ENCODE peak calls at places on chromosome 1, in four cellular contexts. One of them, this sample, is unnamed.

GRCh38 chr1:83905315-83905907 is 93.5 kb downstream of the TTLL7 start:
- DNase-seq in sigmoid colon: no peak
- DNase-seq in neural progenitor cell: peak
- DNase-seq in testis: no peak
- DNase-seq in this sample: no peak

GRCh38 chr1:6832789-6833188 is 47.5 kb downstream of the CAMTA1 start:
- DNase-seq in sigmoid colon: no peak
- DNase-seq in neural progenitor cell: no peak
- DNase-seq in testis: no peak
- DNase-seq in this sample: no peak

GRCh38 chr1:241675983-241676382 is 23.9 kb downstream of the WDR64 start:
- DNase-seq in sigmoid colon: no peak
- DNase-seq in neural progenitor cell: no peak
- DNase-seq in testis: no peak
- DNase-seq in this sample: no peak

GRCh38 chr1:93629101-93630059 is 52.3 kb downstream of the BCAR3 start:
- DNase-seq in sigmoid colon: no peak
- DNase-seq in neural progenitor cell: peak
- DNase-seq in testis: peak
- DNase-seq in this sample: no peak

GRCh38 chr1:55958498-55958897 is 620.9 kb downstream of the PLPP3 start:
- DNase-seq in sigmoid colon: no peak
- DNase-seq in neural progenitor cell: no peak
- DNase-seq in testis: no peak
- DNase-seq in this sample: no peak

GRCh38 chr1:50422946-50423669 is at the start of gene DMRTA2:
- DNase-seq in sigmoid colon: no peak
- DNase-seq in neural progenitor cell: peak
- DNase-seq in testis: no peak
- DNase-seq in this sample: no peak

GRCh38 chr1:24323281-24323680 is 4.1 kb downstream of the GRHL3 start:
- DNase-seq in sigmoid colon: no peak
- DNase-seq in neural progenitor cell: no peak
- DNase-seq in testis: no peak
- DNase-seq in this sample: no peak

GRCh38 chr1:189103956-189104355 is 1373.7 kb downstream of the BRINP3 start:
- DNase-seq in sigmoid colon: no peak
- DNase-seq in neural progenitor cell: no peak
- DNase-seq in testis: no peak
- DNase-seq in this sample: no peak

GRCh38 chr1:175498002-175498401 is 245.4 kb downstream of the TNR start:
- DNase-seq in sigmoid colon: no peak
- DNase-seq in neural progenitor cell: no peak
- DNase-seq in testis: no peak
- DNase-seq in this sample: no peak

DNA sequence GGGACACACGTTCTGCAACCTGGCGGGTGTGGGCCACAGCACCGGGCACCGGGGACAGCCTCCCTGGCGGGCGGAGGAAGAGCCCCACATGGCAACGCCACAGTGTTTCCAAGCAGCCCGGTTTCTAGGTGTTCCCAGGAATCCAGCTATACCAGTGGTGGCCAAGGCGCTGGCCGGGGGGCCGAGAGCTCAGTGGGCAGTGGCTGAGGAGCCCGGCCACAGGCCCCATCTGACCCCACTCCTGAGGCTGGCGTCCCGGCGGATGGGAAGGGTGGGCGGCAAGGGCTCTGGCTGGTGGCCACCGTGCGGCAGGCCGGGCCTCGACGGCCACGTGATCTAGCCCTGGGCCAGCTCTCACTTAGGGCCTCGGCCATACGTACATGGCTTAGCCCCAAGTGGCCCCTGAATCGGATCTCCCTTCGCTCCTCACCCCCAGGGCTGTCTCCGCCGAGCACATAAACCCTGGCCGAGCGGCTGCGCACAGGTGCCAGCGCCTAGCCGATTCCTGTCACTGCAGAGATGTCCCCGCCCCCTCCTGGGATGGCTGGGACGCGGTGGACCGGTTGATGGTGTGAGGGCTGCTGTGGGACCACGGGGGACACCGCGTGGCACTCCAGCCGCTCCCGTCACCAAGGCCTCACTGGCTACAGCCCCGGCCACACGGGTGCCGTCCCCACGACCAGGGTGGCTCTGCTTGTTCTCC is 68.6 kb downstream of the MORN1 start:
- DNase-seq in sigmoid colon: no peak
- DNase-seq in neural progenitor cell: no peak
- DNase-seq in testis: no peak
- DNase-seq in this sample: no peak
- H3K4me3 ChIP-seq in sigmoid colon: no peak
- H3K4me3 ChIP-seq in neural progenitor cell: no peak
- H3K4me3 ChIP-seq in testis: no peak
- H3K4me3 ChIP-seq in this sample: no peak

GRCh38 chr1:243819438-243819839 is 30.6 kb downstream of the AKT3 start:
- DNase-seq in sigmoid colon: no peak
- DNase-seq in neural progenitor cell: peak
- DNase-seq in testis: no peak
- DNase-seq in this sample: no peak
- TF ChIP-seq CTCF in sigmoid colon: no peak
- TF ChIP-seq CTCF in neural progenitor cell: peak
- TF ChIP-seq CTCF in testis: no peak
- TF ChIP-seq CTCF in this sample: no peak

GRCh38 chr1:99992044-99992722 is 22.4 kb downstream of the SLC35A3 start:
- DNase-seq in sigmoid colon: no peak
- DNase-seq in neural progenitor cell: no peak
- DNase-seq in testis: no peak
- DNase-seq in this sample: no peak
- H3K4me3 ChIP-seq in sigmoid colon: no peak
- H3K4me3 ChIP-seq in neural progenitor cell: no peak
- H3K4me3 ChIP-seq in testis: no peak
- H3K4me3 ChIP-seq in this sample: no peak

DNA sequence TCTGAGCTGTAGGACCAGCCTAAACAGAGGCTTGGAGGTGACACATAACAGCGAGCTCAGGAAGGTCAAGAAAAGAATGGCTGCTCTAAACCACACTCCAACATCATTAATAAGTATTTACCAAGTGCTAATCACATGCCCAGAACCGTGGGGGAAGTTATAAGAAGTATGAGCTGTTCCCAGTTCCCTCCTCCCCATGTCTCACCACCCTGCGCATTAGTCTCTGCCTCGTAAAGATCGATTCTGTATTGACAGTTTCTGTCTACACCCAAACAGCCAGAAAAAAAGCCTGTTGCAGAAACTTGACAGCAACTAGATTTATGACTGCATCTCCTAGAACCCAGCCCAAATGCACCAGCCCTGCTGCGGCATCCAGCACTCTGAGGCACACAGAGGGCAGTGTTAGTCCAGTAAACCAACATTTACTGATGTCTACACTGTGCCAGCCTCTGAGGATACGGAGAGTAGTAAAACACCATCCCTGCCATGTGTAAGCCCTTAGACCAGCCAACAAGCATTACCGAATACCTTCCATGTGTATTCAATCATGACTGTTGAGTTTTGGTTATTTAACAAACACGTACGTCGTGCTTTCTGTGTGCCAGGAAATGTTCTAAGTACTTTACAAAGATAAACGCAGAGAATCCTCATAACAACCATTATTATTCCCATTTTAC is 63.6 kb upstream of the ZBTB40 start:
- DNase-seq in sigmoid colon: no peak
- DNase-seq in neural progenitor cell: no peak
- DNase-seq in testis: no peak
- DNase-seq in this sample: peak
- TF ChIP-seq CTCF in sigmoid colon: no peak
- TF ChIP-seq CTCF in neural progenitor cell: no peak
- TF ChIP-seq CTCF in testis: no peak
- TF ChIP-seq CTCF in this sample: no peak

GRCh38 chr1:81305997-81306452 is 494.7 kb upstream of the ADGRL2 start:
- DNase-seq in sigmoid colon: no peak
- DNase-seq in neural progenitor cell: peak
- DNase-seq in testis: peak
- DNase-seq in this sample: no peak
- H3K4me3 ChIP-seq in sigmoid colon: peak
- H3K4me3 ChIP-seq in neural progenitor cell: peak
- H3K4me3 ChIP-seq in testis: peak
- H3K4me3 ChIP-seq in this sample: peak

This sample was measured in AG09309.